ENCODE peak calls at places on chromosomes 7 and 10, in ten cellular contexts. V is germinal center; G is stimulated activated CD8-positive, alpha-beta memory T cell treated with anti-CD3 and anti-CD28 coated beads, Interleukin-4, amount 100 ng/mL, for 1 hour; A is aorta; U is lung; Y is pulmonary artery endothelial cell; D is frontal cortex; H is B cell; O is H9; X is dorsolateral prefrontal cortex. S is an unnamed sample.

GRCh38 chr10:101888251-101888949 is 44.8 kb upstream of the KCNIP2 start:
- DNase-seq in V (no peak), G (no peak), A (no peak), U (no peak), Y (no peak), D (no peak), H (no peak), O (no peak), X (no peak), S (no peak)

GRCh38 chr10:43648083-43648391 is 644 bp downstream of the ZNF32 start:
- DNase-seq in V (no peak), G (no peak), A (no peak), U (no peak), Y (no peak), D (no peak), H (no peak), O (no peak), X (no peak), S (no peak)

GRCh38 chr10:103636492-103636891 is 143.0 kb downstream of the NEURL1 start:
- DNase-seq in V (no peak), G (no peak), A (no peak), U (no peak), Y (no peak), D (no peak), H (no peak), O (peak), X (no peak), S (no peak)

GRCh38 chr7:159125944-159126248 is 18.8 kb downstream of the VIPR2 start:
- DNase-seq in V (no peak), G (no peak), A (no peak), U (no peak), Y (no peak), D (no peak), H (no peak), O (peak), X (no peak), S (no peak)

GRCh38 chr10:93290661-93291354 is 191.3 kb downstream of the MYOF start:
- DNase-seq in V (no peak), G (no peak), A (no peak), U (no peak), Y (no peak), D (no peak), H (no peak), O (no peak), X (no peak), S (no peak)

GRCh38 chr7:70589010-70589409 is 542.9 kb upstream of the GALNT17 start:
- DNase-seq in V (no peak), G (no peak), A (no peak), U (no peak), Y (no peak), D (no peak), H (no peak), O (no peak), X (no peak), S (no peak)

GRCh38 chr7:121428857-121429489 is 32.9 kb upstream of the FAM3C start:
- DNase-seq in V (no peak), G (no peak), A (no peak), U (no peak), Y (no peak), D (no peak), H (no peak), O (no peak), X (no peak), S (peak)

GRCh38 chr7:101691822-101692384 is 62.8 kb upstream of the MYL10 start:
- DNase-seq in V (no peak), G (no peak), A (no peak), U (no peak), Y (no peak), D (no peak), H (no peak), O (no peak), X (no peak), S (no peak)

GRCh38 chr7:1532456-1533254 is 2.2 kb downstream of the MAFK start:
- DNase-seq in V (no peak), G (peak), A (peak), U (peak), Y (peak), D (no peak), H (peak), O (no peak), X (peak), S (peak)

GRCh38 chr7:22544245-22544644 is 44.3 kb upstream of the STEAP1B start:
- DNase-seq in V (no peak), G (no peak), A (no peak), U (no peak), Y (no peak), D (no peak), H (no peak), O (no peak), X (no peak), S (no peak)

GRCh38 chr10:34996843-34997242 is 93.3 kb downstream of the CUL2 start:
- DNase-seq in V (no peak), G (no peak), A (peak), U (peak), Y (no peak), D (no peak), H (no peak), O (no peak), X (peak), S (peak)

GRCh38 chr10:47331954-47332353 is 9.7 kb downstream of the GDF2 start:
- DNase-seq in V (no peak), G (no peak), A (no peak), U (no peak), Y (no peak), D (no peak), H (no peak), O (no peak), X (no peak), S (no peak)

GRCh38 chr10:35495521-35496238 is 109.5 kb upstream of the GJD4 start:
- DNase-seq in V (peak), G (no peak), A (no peak), U (no peak), Y (no peak), D (no peak), H (peak), O (no peak), X (no peak), S (peak)

GRCh38 chr7:130400120-130400572 is 19.9 kb downstream of the CPA1 start:
- DNase-seq in V (no peak), G (no peak), A (no peak), U (no peak), Y (no peak), D (no peak), H (no peak), O (no peak), X (no peak), S (peak)

GRCh38 chr10:99913831-99914235 is 95.9 kb downstream of the DNMBP start:
- DNase-seq in V (no peak), G (no peak), A (no peak), U (no peak), Y (no peak), D (no peak), H (no peak), O (peak), X (no peak), S (no peak)

GRCh38 chr10:15427836-15428414 is 56.8 kb upstream of the FAM171A1 start:
- DNase-seq in V (no peak), G (no peak), A (no peak), U (no peak), Y (peak), D (peak), H (no peak), O (no peak), X (no peak), S (peak)

GRCh38 chr7:129351320-129351719 is 82.9 kb upstream of the STRIP2 start:
- DNase-seq in V (no peak), G (no peak), A (no peak), U (no peak), Y (no peak), D (no peak), H (no peak), O (no peak), X (no peak), S (peak)

GRCh38 chr7:28161319-28161718 is 19.3 kb downstream of the JAZF1 start:
- DNase-seq in V (no peak), G (no peak), A (no peak), U (no peak), Y (no peak), D (no peak), H (peak), O (no peak), X (no peak), S (no peak)

GRCh38 chr10:86440874-86441838 is 74.6 kb upstream of the GRID1 start:
- DNase-seq in V (no peak), G (no peak), A (no peak), U (no peak), Y (peak), D (no peak), H (no peak), O (no peak), X (no peak), S (peak)

GRCh38 chr10:69936091-69936490 is 116.6 kb upstream of the MACROH2A2 start:
- DNase-seq in V (no peak), G (no peak), A (no peak), U (no peak), Y (no peak), D (no peak), H (no peak), O (no peak), X (peak), S (peak)

GRCh38 chr10:81564143-81564542 is 310.9 kb upstream of the NRG3 start:
- DNase-seq in V (no peak), G (no peak), A (no peak), U (no peak), Y (no peak), D (no peak), H (no peak), O (no peak), X (no peak), S (no peak)

GRCh38 chr7:102412548-102412947 is 16.4 kb downstream of the PRKRIP1 start:
- DNase-seq in V (no peak), G (no peak), A (no peak), U (no peak), Y (no peak), D (no peak), H (peak), O (peak), X (peak), S (peak)

GRCh38 chr10:122204691-122205489 is 66.2 kb upstream of the BTBD16 start:
- DNase-seq in V (no peak), G (no peak), A (no peak), U (no peak), Y (no peak), D (no peak), H (no peak), O (no peak), X (no peak), S (no peak)

GRCh38 chr7:135761751-135762488 is 13.3 kb upstream of the FAM180A start:
- DNase-seq in V (no peak), G (no peak), A (peak), U (no peak), Y (no peak), D (no peak), H (no peak), O (no peak), X (peak), S (peak)

GRCh38 chr7:13262929-13263530 is 575.6 kb downstream of the ARL4A start:
- DNase-seq in V (no peak), G (no peak), A (no peak), U (no peak), Y (no peak), D (no peak), H (peak), O (no peak), X (no peak), S (peak)

GRCh38 chr7:116524609-116525297 is at the start of gene CAV1:
- DNase-seq in V (peak), G (no peak), A (peak), U (peak), Y (peak), D (peak), H (peak), O (peak), X (peak), S (peak)

GRCh38 chr7:107080099-107080505 is 35.6 kb downstream of the PRKAR2B start:
- DNase-seq in V (no peak), G (no peak), A (no peak), U (no peak), Y (no peak), D (no peak), H (no peak), O (no peak), X (no peak), S (no peak)

GRCh38 chr7:144027974-144028373 is 20.8 kb upstream of the OR2A5 start:
- DNase-seq in V (no peak), G (no peak), A (no peak), U (no peak), Y (no peak), D (no peak), H (no peak), O (no peak), X (no peak), S (peak)

GRCh38 chr7:157575777-157576176 is 239.0 kb downstream of the DNAJB6 start:
- DNase-seq in V (no peak), G (no peak), A (no peak), U (no peak), Y (no peak), D (no peak), H (no peak), O (no peak), X (no peak), S (no peak)

GRCh38 chr7:99504281-99504602 is 220 bp upstream of the ZKSCAN5 start:
- DNase-seq in V (no peak), G (no peak), A (no peak), U (no peak), Y (no peak), D (no peak), H (no peak), O (peak), X (peak), S (no peak)

GRCh38 chr7:83130623-83131545 is 31.8 kb downstream of the PCLO start:
- DNase-seq in V (no peak), G (no peak), A (no peak), U (no peak), Y (no peak), D (no peak), H (no peak), O (no peak), X (no peak), S (no peak)

GRCh38 chr7:92177362-92177761 is 1.6 kb downstream of the LRRD1 start:
- DNase-seq in V (no peak), G (no peak), A (no peak), U (no peak), Y (no peak), D (no peak), H (no peak), O (no peak), X (no peak), S (peak)

GRCh38 chr7:101743995-101744360 is 73.4 kb upstream of the CUX1 start:
- DNase-seq in V (no peak), G (no peak), A (no peak), U (no peak), Y (no peak), D (no peak), H (peak), O (peak), X (no peak), S (no peak)

GRCh38 chr7:87589631-87590030 is 11.1 kb downstream of the ABCB1 start:
- DNase-seq in V (no peak), G (no peak), A (no peak), U (no peak), Y (no peak), D (no peak), H (no peak), O (no peak), X (no peak), S (no peak)

GRCh38 chr10:125157473-125157865 is 2.9 kb downstream of the CTBP2 start:
- DNase-seq in V (no peak), G (no peak), A (no peak), U (no peak), Y (no peak), D (no peak), H (no peak), O (no peak), X (no peak), S (no peak)